ENCODE peak calls at places on chromosomes 7 and 10, in nine cellular contexts. K is naive thymus-derived CD8-positive, alpha-beta T cell; W is DND-41; X is lung microvascular endothelial cell; J is NB4; H is OCI-LY7; B is IMR-90; Q is mesendoderm; C is NCI-H748 treated with DMSO at 0.1 percent for 48 hours. Y is an unnamed sample.

GRCh38 chr7:81031996-81032395 is 113.1 kb upstream of the SEMA3C start:
- DNase-seq in C (no peak), Q (no peak), X (no peak), H (no peak), K (no peak), W (no peak), J (no peak), B (no peak), Y (no peak)

GRCh38 chr10:6409982-6410694 is 169.9 kb downstream of the PRKCQ start:
- DNase-seq in Q (peak; percentile 67), B (peak; percentile 76), J (no peak), K (peak; percentile 47), H (no peak), W (peak; percentile 59), X (no peak), C (no peak), Y (no peak)

GRCh38 chr7:2928256-2928612 is 84.1 kb upstream of the GNA12 start:
- DNase-seq in H (no peak), X (no peak), J (no peak), Q (no peak), C (no peak), W (no peak), B (no peak), K (no peak), Y (no peak)

GRCh38 chr10:132306341-132306685 is 1.4 kb downstream of the STK32C start:
- DNase-seq in J (no peak), K (no peak), Q (no peak), X (no peak), C (no peak), H (no peak), B (no peak), W (no peak), Y (no peak)

GRCh38 chr10:130992802-130993523 is 318.6 kb downstream of the TCERG1L start:
- DNase-seq in Q (no peak), X (no peak), J (no peak), C (no peak), K (no peak), W (no peak), B (no peak), H (no peak), Y (no peak)

GRCh38 chr10:118112496-118113125 is 65.9 kb upstream of the RAB11FIP2 start:
- DNase-seq in W (no peak), Q (no peak), H (no peak), B (no peak), J (no peak), X (no peak), C (no peak), K (no peak), Y (no peak)

GRCh38 chr10:42960491-42961155 is 116.2 kb upstream of the RET start:
- DNase-seq in W (no peak), C (no peak), J (peak; percentile 68), Q (peak; percentile 78), B (peak; percentile 37), X (no peak), H (no peak), K (no peak), Y (no peak)

GRCh38 chr7:101124376-101125056 is 2.4 kb upstream of the SERPINE1 start:
- DNase-seq in X (peak; percentile 86), J (peak; percentile 89), B (peak; percentile 88), Q (peak; percentile 83), C (no peak), H (no peak), K (no peak), W (peak; percentile 59), Y (no peak)

GRCh38 chr7:116546916-116547315 is 22.1 kb downstream of the CAV1 start:
- DNase-seq in W (no peak), J (no peak), X (peak; percentile 30), B (no peak), H (no peak), Q (no peak), C (no peak), K (no peak), Y (no peak)

GRCh38 chr10:69479737-69480412 is 28.6 kb downstream of the TSPAN15 start:
- DNase-seq in W (no peak), K (no peak), X (peak; percentile 35), J (peak; percentile 38), Q (no peak), H (no peak), B (no peak), C (no peak), Y (no peak)

GRCh38 chr10:13784067-13784466 is 197.3 kb downstream of the PRPF18 start:
- DNase-seq in X (peak; percentile 65), K (peak; percentile 63), Q (peak; percentile 62), J (peak; percentile 56), H (peak; percentile 69), W (no peak), C (no peak), B (peak; percentile 64), Y (peak; percentile 9)

GRCh38 chr10:5271526-5271925 is 74.9 kb downstream of the AKR1C4 start:
- DNase-seq in J (no peak), B (no peak), Q (no peak), H (no peak), C (no peak), K (no peak), X (no peak), W (no peak), Y (no peak)

GRCh38 chr10:35464805-35465456 is 128.6 kb downstream of the CCNY start:
- DNase-seq in W (no peak), B (peak; percentile 60), J (no peak), H (no peak), X (no peak), K (no peak), C (peak; percentile 38), Q (no peak), Y (no peak)

GRCh38 chr7:96188623-96188991 is 133.3 kb downstream of the SLC25A13 start:
- DNase-seq in H (no peak), X (no peak), C (no peak), J (no peak), Q (no peak), B (peak; percentile 11), K (no peak), W (no peak), Y (no peak)

GRCh38 chr10:12419279-12419847 is 70.0 kb downstream of the CAMK1D start:
- DNase-seq in X (peak; percentile 52), K (no peak), Q (no peak), J (peak; percentile 38), B (peak; percentile 99), W (peak; percentile 18), H (no peak), C (no peak), Y (no peak)

GRCh38 chr10:112137381-112137987 is 46.1 kb downstream of the GPAM start:
- DNase-seq in C (peak; percentile 10), J (peak; percentile 71), B (peak; percentile 49), W (peak; percentile 68), K (peak; percentile 39), X (peak; percentile 58), H (peak; percentile 57), Q (peak; percentile 83), Y (peak; percentile 52)

GRCh38 chr7:35869810-35870209 is 69.0 kb downstream of the SEPTIN7 start:
- DNase-seq in C (no peak), J (no peak), B (peak; percentile 74), Q (no peak), K (no peak), W (no peak), H (no peak), X (no peak), Y (no peak)

GRCh38 chr10:60964257-60965235 is 20.6 kb upstream of the RHOBTB1 start:
- DNase-seq in K (peak; percentile 24), J (peak; percentile 61), X (peak; percentile 92), H (peak; percentile 60), Q (peak; percentile 82), C (peak; percentile 44), W (peak; percentile 63), B (peak; percentile 91), Y (peak; percentile 19)

GRCh38 chr7:43763183-43763582 is 4.7 kb downstream of the BLVRA start:
- DNase-seq in C (no peak), W (no peak), B (no peak), Q (peak; percentile 64), K (no peak), X (no peak), J (no peak), H (no peak), Y (no peak)

GRCh38 chr7:1087952-1088920 is at the start of gene GPER1:
- DNase-seq in B (peak; percentile 24), K (no peak), X (peak; percentile 24), H (peak; percentile 38), W (no peak), J (no peak), Q (peak; percentile 63), C (no peak), Y (no peak)

GRCh38 chr7:127530148-127530547 is 55.2 kb downstream of the GCC1 start:
- DNase-seq in B (no peak), X (no peak), K (no peak), J (no peak), Q (no peak), W (no peak), C (no peak), H (no peak), Y (no peak)

GRCh38 chr10:92112462-92112861 is 178.4 kb downstream of the CPEB3 start:
- DNase-seq in K (no peak), J (no peak), C (no peak), X (no peak), Q (no peak), H (no peak), W (no peak), B (no peak), Y (no peak)